ENCODE peak calls at places on chromosome 6, in nine cellular contexts. S is left ventricle myocardium superior, V is GDM1, L is cardiac fibroblast, M is T-helper 1 cell, N is KG1, Y is Right ventricle myocardium superior, U is GM03348, K is HL-60. R is an unnamed sample.

GRCh38 chr6:101393291-101394251 is at the start of gene GRIK2:
- DNase-seq in U (peak), S (peak), L (peak), N (no peak), V (no peak), K (no peak), Y (no peak), M (no peak), R (peak)

GRCh38 chr6:157004530-157004929 is 227.4 kb downstream of the ARID1B start:
- DNase-seq in S (no peak), N (no peak), V (no peak), U (no peak), L (no peak), K (no peak), M (no peak), Y (no peak), R (no peak)

GRCh38 chr6:17998003-17998402 is 10.6 kb upstream of the KIF13A start:
- DNase-seq in V (peak), U (no peak), S (no peak), N (no peak), M (no peak), K (no peak), Y (no peak), L (no peak), R (no peak)

GRCh38 chr6:43076093-43076927 is at the start of gene PTK7:
- DNase-seq in N (no peak), M (no peak), K (peak), L (peak), S (peak), Y (no peak), U (peak), V (peak), R (peak)

GRCh38 chr6:163897030-163897429 is 482.5 kb downstream of the QKI start:
- DNase-seq in Y (no peak), K (no peak), S (no peak), V (no peak), U (peak), M (no peak), L (peak), N (no peak), R (peak)

GRCh38 chr6:11277275-11278206 is 45.1 kb upstream of the NEDD9 start:
- DNase-seq in N (no peak), K (no peak), V (no peak), Y (no peak), L (peak), S (no peak), M (no peak), U (peak), R (no peak)

GRCh38 chr6:160509610-160510009 is 154.5 kb downstream of the LPA start:
- DNase-seq in L (no peak), S (no peak), N (no peak), K (no peak), V (no peak), U (no peak), M (no peak), Y (no peak), R (no peak)

GRCh38 chr6:43778976-43779863 is 9.2 kb downstream of the VEGFA start:
- DNase-seq in N (no peak), M (no peak), U (no peak), Y (no peak), V (no peak), L (no peak), S (no peak), K (no peak), R (no peak)

GRCh38 chr6:73739097-73739496 is 43.1 kb downstream of the CD109 start:
- DNase-seq in M (no peak), N (peak), L (peak), Y (no peak), U (peak), S (no peak), K (no peak), V (peak), R (no peak)

GRCh38 chr6:128600397-128600951 is 80.1 kb upstream of the PTPRK start:
- DNase-seq in S (no peak), Y (no peak), M (no peak), L (peak), K (no peak), U (peak), V (no peak), N (no peak), R (no peak)

GRCh38 chr6:116404706-116405105 is 34.0 kb downstream of the DSE start:
- DNase-seq in M (no peak), K (no peak), L (no peak), N (no peak), V (no peak), Y (no peak), U (no peak), S (no peak), R (no peak)

GRCh38 chr6:154474636-154475428 is 35.7 kb downstream of the CNKSR3 start:
- DNase-seq in L (peak), N (no peak), Y (no peak), S (no peak), K (no peak), V (no peak), U (peak), M (no peak), R (no peak)

GRCh38 chr6:136468711-136469110 is 81.5 kb downstream of the MAP7 start:
- DNase-seq in V (no peak), M (no peak), S (no peak), Y (no peak), N (no peak), K (no peak), L (no peak), U (no peak), R (no peak)

GRCh38 chr6:158231551-158232444 is 63.6 kb downstream of the GTF2H5 start:
- DNase-seq in S (peak), V (peak), K (no peak), N (no peak), Y (peak), M (peak), L (peak), U (peak), R (peak)

GRCh38 chr6:170087946-170088348 is 202.9 kb downstream of the DLL1 start:
- DNase-seq in U (no peak), K (peak), V (peak), L (no peak), Y (peak), N (no peak), S (peak), M (peak), R (peak)

GRCh38 chr6:35343092-35343834 is 905 bp downstream of the PPARD start:
- DNase-seq in N (no peak), L (peak), S (peak), V (no peak), U (peak), K (no peak), Y (peak), M (no peak), R (peak)

GRCh38 chr6:165746331-165746730 is 83.3 kb upstream of the PDE10A start:
- DNase-seq in M (no peak), K (no peak), V (no peak), Y (no peak), S (no peak), N (no peak), L (no peak), U (no peak), R (no peak)

GRCh38 chr6:29943053-29943966 is 978 bp downstream of the HLA-A start:
- DNase-seq in U (no peak), M (no peak), N (no peak), K (no peak), S (no peak), L (no peak), Y (no peak), V (no peak), R (peak)

GRCh38 chr6:24492475-24492874 is 2.3 kb upstream of the ALDH5A1 start:
- DNase-seq in K (no peak), Y (no peak), M (no peak), L (no peak), S (no peak), V (no peak), N (no peak), U (no peak), R (no peak)

GRCh38 chr6:43368517-43369160 is 808 bp downstream of the ZNF318 start:
- DNase-seq in S (peak), L (peak), V (no peak), Y (peak), N (no peak), U (peak), M (peak), K (peak), R (no peak)

GRCh38 chr6:151914475-151914874 is 107.0 kb downstream of the ESR1 start:
- DNase-seq in M (no peak), N (no peak), L (peak), S (no peak), V (no peak), U (no peak), Y (no peak), K (no peak), R (no peak)

GRCh38 chr6:110875548-110876169 is 1.1 kb downstream of the AMD1 start:
- DNase-seq in K (no peak), S (peak), V (no peak), M (peak), N (no peak), Y (peak), U (peak), L (no peak), R (peak)

GRCh38 chr6:111846511-111847409 is 26.5 kb downstream of the FYN start:
- DNase-seq in K (no peak), S (peak), U (no peak), M (no peak), N (no peak), V (no peak), Y (peak), L (no peak), R (no peak)

GRCh38 chr6:31049518-31049917 is 39.2 kb downstream of the MUC22 start:
- DNase-seq in L (peak), S (no peak), U (no peak), Y (no peak), K (no peak), M (no peak), V (no peak), N (no peak), R (no peak)

GRCh38 chr6:159982726-159983506 is 14.0 kb downstream of the IGF2R start:
- DNase-seq in S (no peak), V (no peak), L (peak), U (peak), M (no peak), N (peak), K (peak), Y (no peak), R (no peak)

GRCh38 chr6:152748843-152749242 is 1.8 kb upstream of the VIP start:
- DNase-seq in S (no peak), M (no peak), V (no peak), U (peak), N (peak), L (peak), Y (no peak), K (no peak), R (no peak)

GRCh38 chr6:100464910-100465700 is at the start of gene SIM1:
- DNase-seq in Y (peak), U (peak), S (peak), K (no peak), N (no peak), L (peak), M (no peak), V (no peak), R (no peak)

GRCh38 chr6:135935951-135936601 is 84.6 kb downstream of the PDE7B start:
- DNase-seq in U (peak), K (no peak), S (peak), L (peak), N (no peak), M (no peak), V (no peak), Y (no peak), R (no peak)

GRCh38 chr6:136920858-136921520 is 1.1 kb upstream of the SLC35D3 start:
- DNase-seq in M (no peak), N (no peak), K (no peak), U (peak), S (peak), L (peak), Y (no peak), V (no peak), R (no peak)